ENCODE peak calls at places on chromosomes 2 and 18, in six cellular contexts. One of them, this sample, is unnamed.

GRCh38 chr2:2014251-2014761 is 270.0 kb upstream of the PXDN start:
- DNase-seq in Peyer's patch: no peak
- DNase-seq in heart right ventricle: peak; percentile 23
- DNase-seq in uterus: no peak
- DNase-seq in mucosa of descending colon: no peak
- DNase-seq in SK-N-SH: peak; percentile 82
- DNase-seq in this sample: no peak

GRCh38 chr2:10331033-10331701 is 28.5 kb downstream of the HPCAL1 start:
- DNase-seq in Peyer's patch: peak; percentile 90
- DNase-seq in uterus: peak; percentile 46
- DNase-seq in heart right ventricle: peak; percentile 57
- DNase-seq in SK-N-SH: no peak
- DNase-seq in mucosa of descending colon: peak; percentile 76
- DNase-seq in this sample: no peak

GRCh38 chr2:10124538-10125045 is 2.1 kb downstream of the RRM2 start:
- DNase-seq in Peyer's patch: no peak
- DNase-seq in SK-N-SH: no peak
- DNase-seq in uterus: no peak
- DNase-seq in mucosa of descending colon: no peak
- DNase-seq in heart right ventricle: peak; percentile 57
- DNase-seq in this sample: no peak

GRCh38 chr2:60735496-60736250 is 20.4 kb upstream of the PAPOLG start:
- DNase-seq in Peyer's patch: no peak
- DNase-seq in uterus: no peak
- DNase-seq in mucosa of descending colon: no peak
- DNase-seq in heart right ventricle: no peak
- DNase-seq in SK-N-SH: peak; percentile 71
- DNase-seq in this sample: no peak

GRCh38 chr2:173109253-173110188 is 33.9 kb downstream of the MAP3K20 start:
- DNase-seq in heart right ventricle: no peak
- DNase-seq in SK-N-SH: no peak
- DNase-seq in Peyer's patch: no peak
- DNase-seq in mucosa of descending colon: no peak
- DNase-seq in uterus: no peak
- DNase-seq in this sample: no peak

GRCh38 chr2:40348038-40348437 is 103.9 kb downstream of the SLC8A1 start:
- DNase-seq in Peyer's patch: no peak
- DNase-seq in heart right ventricle: no peak
- DNase-seq in SK-N-SH: no peak
- DNase-seq in uterus: no peak
- DNase-seq in mucosa of descending colon: no peak
- DNase-seq in this sample: no peak

GRCh38 chr2:119028327-119029174 is 86.6 kb downstream of the MARCO start:
- DNase-seq in heart right ventricle: no peak
- DNase-seq in SK-N-SH: peak; percentile 39
- DNase-seq in Peyer's patch: no peak
- DNase-seq in mucosa of descending colon: peak; percentile 50
- DNase-seq in uterus: no peak
- DNase-seq in this sample: no peak

GRCh38 chr18:36532394-36532793 is 234.9 kb downstream of the FHOD3 start:
- DNase-seq in mucosa of descending colon: no peak
- DNase-seq in heart right ventricle: no peak
- DNase-seq in Peyer's patch: no peak
- DNase-seq in SK-N-SH: no peak
- DNase-seq in uterus: no peak
- DNase-seq in this sample: no peak

GRCh38 chr2:226445216-226445861 is 354.3 kb downstream of the IRS1 start:
- DNase-seq in heart right ventricle: no peak
- DNase-seq in mucosa of descending colon: no peak
- DNase-seq in SK-N-SH: no peak
- DNase-seq in uterus: no peak
- DNase-seq in Peyer's patch: no peak
- DNase-seq in this sample: no peak

GRCh38 chr2:120818441-120818920 is 82.8 kb downstream of the GLI2 start:
- DNase-seq in heart right ventricle: no peak
- DNase-seq in SK-N-SH: no peak
- DNase-seq in Peyer's patch: peak; percentile 51
- DNase-seq in mucosa of descending colon: peak; percentile 61
- DNase-seq in uterus: peak; percentile 57
- DNase-seq in this sample: peak; percentile 95

GRCh38 chr18:24068945-24069693 is 54.6 kb downstream of the TTC39C start:
- DNase-seq in uterus: no peak
- DNase-seq in heart right ventricle: no peak
- DNase-seq in Peyer's patch: no peak
- DNase-seq in SK-N-SH: no peak
- DNase-seq in mucosa of descending colon: no peak
- DNase-seq in this sample: no peak

GRCh38 chr2:203983064-203983715 is 46.6 kb downstream of the ICOS start:
- DNase-seq in Peyer's patch: no peak
- DNase-seq in SK-N-SH: no peak
- DNase-seq in uterus: no peak
- DNase-seq in mucosa of descending colon: no peak
- DNase-seq in heart right ventricle: no peak
- DNase-seq in this sample: peak; percentile 7

GRCh38 chr2:121626777-121627524 is 22.3 kb downstream of the CLASP1 start:
- DNase-seq in mucosa of descending colon: no peak
- DNase-seq in heart right ventricle: no peak
- DNase-seq in uterus: no peak
- DNase-seq in Peyer's patch: no peak
- DNase-seq in SK-N-SH: no peak
- DNase-seq in this sample: no peak

GRCh38 chr18:4060427-4061281 is 394.5 kb downstream of the DLGAP1 start:
- DNase-seq in SK-N-SH: no peak
- DNase-seq in heart right ventricle: no peak
- DNase-seq in Peyer's patch: no peak
- DNase-seq in uterus: no peak
- DNase-seq in mucosa of descending colon: no peak
- DNase-seq in this sample: no peak

GRCh38 chr2:36469267-36469561 is 113.6 kb downstream of the CRIM1 start:
- DNase-seq in SK-N-SH: no peak
- DNase-seq in heart right ventricle: no peak
- DNase-seq in mucosa of descending colon: no peak
- DNase-seq in Peyer's patch: no peak
- DNase-seq in uterus: no peak
- DNase-seq in this sample: no peak

GRCh38 chr2:88199912-88200682 is 30.0 kb downstream of the THNSL2 start:
- DNase-seq in Peyer's patch: no peak
- DNase-seq in uterus: no peak
- DNase-seq in heart right ventricle: peak; percentile 28
- DNase-seq in mucosa of descending colon: no peak
- DNase-seq in SK-N-SH: peak; percentile 53
- DNase-seq in this sample: no peak

GRCh38 chr2:3839489-3839888 is 136.1 kb downstream of the DCDC2C start:
- DNase-seq in SK-N-SH: no peak
- DNase-seq in uterus: no peak
- DNase-seq in Peyer's patch: no peak
- DNase-seq in heart right ventricle: no peak
- DNase-seq in mucosa of descending colon: no peak
- DNase-seq in this sample: no peak

GRCh38 chr2:69770193-69770702 is 28.3 kb downstream of the ANXA4 start:
- DNase-seq in heart right ventricle: peak; percentile 13
- DNase-seq in mucosa of descending colon: peak; percentile 50
- DNase-seq in SK-N-SH: no peak
- DNase-seq in Peyer's patch: peak; percentile 51
- DNase-seq in uterus: no peak
- DNase-seq in this sample: peak; percentile 53

GRCh38 chr2:157786663-157787363 is 89.3 kb downstream of the ACVR1 start:
- DNase-seq in Peyer's patch: no peak
- DNase-seq in mucosa of descending colon: no peak
- DNase-seq in SK-N-SH: no peak
- DNase-seq in heart right ventricle: no peak
- DNase-seq in uterus: no peak
- DNase-seq in this sample: no peak

GRCh38 chr2:157785866-157786662 is 90.1 kb downstream of the ACVR1 start:
- DNase-seq in Peyer's patch: no peak
- DNase-seq in mucosa of descending colon: no peak
- DNase-seq in SK-N-SH: no peak
- DNase-seq in uterus: no peak
- DNase-seq in heart right ventricle: no peak
- DNase-seq in this sample: peak; percentile 51

GRCh38 chr2:157789161-157789720 is 86.9 kb downstream of the ACVR1 start:
- DNase-seq in heart right ventricle: peak; percentile 32
- DNase-seq in SK-N-SH: no peak
- DNase-seq in Peyer's patch: no peak
- DNase-seq in uterus: no peak
- DNase-seq in mucosa of descending colon: no peak
- DNase-seq in this sample: no peak

GRCh38 chr2:157788201-157788600 is 87.9 kb downstream of the ACVR1 start:
- DNase-seq in mucosa of descending colon: no peak
- DNase-seq in heart right ventricle: no peak
- DNase-seq in Peyer's patch: no peak
- DNase-seq in uterus: no peak
- DNase-seq in SK-N-SH: no peak
- DNase-seq in this sample: no peak

GRCh38 chr2:157787364-157787938 is 88.7 kb downstream of the ACVR1 start:
- DNase-seq in mucosa of descending colon: no peak
- DNase-seq in Peyer's patch: no peak
- DNase-seq in SK-N-SH: no peak
- DNase-seq in uterus: no peak
- DNase-seq in heart right ventricle: no peak
- DNase-seq in this sample: no peak
- H3K4me1 ChIP-seq in mucosa of descending colon: peaks cover 41% of the 10 kb centered on the region
- H3K4me1 ChIP-seq in Peyer's patch: peaks cover 3% of the 10 kb centered on the region
- H3K4me1 ChIP-seq in SK-N-SH: peaks cover 25% of the 10 kb centered on the region
- H3K4me1 ChIP-seq in uterus: peaks cover 5% of the 10 kb centered on the region
- H3K4me1 ChIP-seq in heart right ventricle: peaks cover 60% of the 10 kb centered on the region
- H3K4me1 ChIP-seq in this sample: peaks cover 79% of the 10 kb centered on the region

GRCh38 chr2:46888421-46888952 is 27.1 kb downstream of the MCFD2 start:
- DNase-seq in heart right ventricle: no peak
- DNase-seq in SK-N-SH: no peak
- DNase-seq in uterus: no peak
- DNase-seq in Peyer's patch: no peak
- DNase-seq in mucosa of descending colon: no peak
- DNase-seq in this sample: no peak

GRCh38 chr2:46887028-46887885 is 28.3 kb downstream of the MCFD2 start:
- DNase-seq in uterus: no peak
- DNase-seq in Peyer's patch: no peak
- DNase-seq in heart right ventricle: no peak
- DNase-seq in mucosa of descending colon: no peak
- DNase-seq in SK-N-SH: no peak
- DNase-seq in this sample: no peak

GRCh38 chr2:46886268-46887027 is 29.2 kb downstream of the MCFD2 start:
- DNase-seq in SK-N-SH: no peak
- DNase-seq in Peyer's patch: no peak
- DNase-seq in mucosa of descending colon: no peak
- DNase-seq in uterus: no peak
- DNase-seq in heart right ventricle: no peak
- DNase-seq in this sample: no peak

GRCh38 chr2:46893231-46893943 is 22.2 kb downstream of the MCFD2 start:
- DNase-seq in Peyer's patch: no peak
- DNase-seq in mucosa of descending colon: no peak
- DNase-seq in SK-N-SH: no peak
- DNase-seq in uterus: no peak
- DNase-seq in heart right ventricle: no peak
- DNase-seq in this sample: no peak

DNA sequence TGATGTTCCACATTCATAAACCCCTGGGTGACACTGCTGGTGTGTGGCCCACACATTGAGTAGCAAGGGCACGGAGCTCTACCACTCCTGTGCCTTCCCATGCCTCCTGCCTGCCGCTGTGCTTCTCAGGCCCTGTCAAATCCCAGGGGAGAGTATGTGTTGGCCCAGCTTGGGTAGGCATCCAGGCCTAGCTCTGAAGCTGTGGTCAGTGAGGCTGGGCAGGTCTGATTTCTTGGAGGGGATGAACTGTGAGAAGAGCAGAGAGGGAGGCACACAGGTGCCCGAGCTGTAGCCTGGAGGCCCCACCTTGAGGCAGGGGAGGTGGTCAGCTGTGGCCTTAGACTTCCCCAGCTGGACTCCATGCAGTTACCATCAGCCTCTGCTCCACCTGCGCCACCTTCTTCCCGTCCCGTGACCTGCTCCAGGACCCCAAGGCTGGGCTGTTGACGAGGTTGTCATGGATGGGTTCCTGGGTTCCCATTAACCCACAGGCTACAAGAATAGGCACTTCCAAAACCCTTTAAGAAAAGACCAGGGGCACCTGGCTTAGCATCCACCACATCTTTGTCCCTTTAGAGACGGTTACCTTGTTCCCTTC is 23.6 kb downstream of the MCFD2 start:
- DNase-seq in heart right ventricle: no peak
- DNase-seq in SK-N-SH: no peak
- DNase-seq in uterus: no peak
- DNase-seq in mucosa of descending colon: no peak
- DNase-seq in Peyer's patch: no peak
- DNase-seq in this sample: no peak
- H3K4me1 ChIP-seq in heart right ventricle: peaks cover 4% of the 10 kb centered on the region
- H3K4me1 ChIP-seq in SK-N-SH: peaks cover 13% of the 10 kb centered on the region
- H3K4me1 ChIP-seq in uterus: no peaks in the 10 kb centered on the region
- H3K4me1 ChIP-seq in mucosa of descending colon: no peaks in the 10 kb centered on the region
- H3K4me1 ChIP-seq in Peyer's patch: no peaks in the 10 kb centered on the region
- H3K4me1 ChIP-seq in this sample: peaks cover 12% of the 10 kb centered on the region

DNA sequence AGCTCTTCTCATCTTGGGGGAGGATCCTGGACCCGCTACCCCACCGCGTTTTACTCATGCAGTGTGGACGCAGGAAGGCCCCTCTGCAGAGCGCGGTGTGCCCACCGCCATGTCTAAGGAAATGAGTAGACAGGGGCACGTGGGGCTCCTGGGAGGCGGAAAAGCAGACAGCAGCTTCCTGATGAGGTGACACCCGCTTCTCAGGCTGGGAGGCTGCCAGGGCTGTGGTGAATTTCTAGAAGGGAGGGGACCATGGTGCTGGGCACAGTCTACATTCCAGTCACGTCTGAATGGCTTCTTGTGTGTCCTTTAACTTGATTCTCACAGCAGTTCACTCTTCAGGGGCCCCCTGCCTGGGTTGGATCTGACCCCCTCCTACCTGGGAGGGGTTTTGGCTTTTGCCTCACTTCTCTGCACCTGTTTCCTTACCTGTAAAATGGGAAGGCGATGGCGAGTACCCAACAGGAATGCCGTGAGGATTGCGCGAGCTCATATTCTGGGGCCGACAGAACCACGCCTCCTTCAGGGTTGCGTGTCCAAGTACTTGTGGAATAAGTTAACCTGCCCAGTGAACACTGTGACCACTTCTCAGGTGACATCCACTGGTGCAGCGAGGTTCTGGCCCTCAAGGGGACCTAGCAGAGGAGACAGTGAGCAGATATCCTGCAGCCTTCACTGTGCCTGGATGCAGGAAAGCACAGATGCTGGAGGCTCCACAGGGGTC is 32.3 kb upstream of the MBP start:
- DNase-seq in SK-N-SH: no peak
- DNase-seq in mucosa of descending colon: no peak
- DNase-seq in Peyer's patch: no peak
- DNase-seq in uterus: no peak
- DNase-seq in heart right ventricle: no peak
- DNase-seq in this sample: no peak
- H3K4me1 ChIP-seq in SK-N-SH: no peaks in the 10 kb centered on the region
- H3K4me1 ChIP-seq in mucosa of descending colon: no peaks in the 10 kb centered on the region
- H3K4me1 ChIP-seq in Peyer's patch: no peaks in the 10 kb centered on the region
- H3K4me1 ChIP-seq in uterus: no peaks in the 10 kb centered on the region
- H3K4me1 ChIP-seq in heart right ventricle: no peaks in the 10 kb centered on the region
- H3K4me1 ChIP-seq in this sample: peaks cover 30% of the 10 kb centered on the region

DNA sequence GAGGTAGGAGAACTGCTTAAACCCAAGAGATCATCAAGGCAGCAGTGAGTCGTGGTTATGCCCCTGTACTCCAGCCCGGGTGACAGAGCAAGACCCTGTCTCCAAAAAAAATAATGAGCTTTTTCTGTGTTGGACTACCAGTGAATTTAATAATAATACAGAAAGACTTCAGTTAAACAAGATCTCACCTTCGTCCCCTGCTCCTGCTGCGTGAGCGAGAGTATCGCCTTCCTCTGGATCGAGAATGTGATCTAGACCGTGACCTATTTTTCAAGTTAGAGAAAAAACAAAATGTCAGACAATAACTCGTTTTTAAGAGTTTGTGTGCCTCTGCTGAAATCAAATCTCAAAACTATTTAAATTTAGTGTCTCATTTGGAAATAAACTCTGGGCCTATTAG is 2.8 kb downstream of the SRSF7 start:
- DNase-seq in mucosa of descending colon: no peak
- DNase-seq in heart right ventricle: no peak
- DNase-seq in Peyer's patch: no peak
- DNase-seq in uterus: no peak
- DNase-seq in SK-N-SH: no peak
- DNase-seq in this sample: no peak
- H3K4me1 ChIP-seq in mucosa of descending colon: peaks cover 17% of the 10 kb centered on the region
- H3K4me1 ChIP-seq in heart right ventricle: peaks cover 52% of the 10 kb centered on the region
- H3K4me1 ChIP-seq in Peyer's patch: no peaks in the 10 kb centered on the region
- H3K4me1 ChIP-seq in uterus: peaks cover 20% of the 10 kb centered on the region
- H3K4me1 ChIP-seq in SK-N-SH: peaks cover 60% of the 10 kb centered on the region
- H3K4me1 ChIP-seq in this sample: peaks cover 5% of the 10 kb centered on the region